ENCODE peak calls at places on chromosomes 1 and 21, in four cellular contexts. I is CD8-positive, alpha-beta T cell; J is progenitor cell of endocrine pancreas; G is B cell. X is an unnamed sample.

GRCh38 chr1:67675800-67676199 is 9.2 kb upstream of the GADD45A start:
- DNase-seq in J (no peak), G (no peak), I (no peak), X (no peak)

GRCh38 chr21:18384771-18385170 is 18.8 kb downstream of the TMPRSS15 start:
- DNase-seq in G (peak), J (no peak), I (no peak), X (no peak)

GRCh38 chr1:216223521-216223920 is 199.7 kb downstream of the USH2A start:
- DNase-seq in I (no peak), J (no peak), G (no peak), X (no peak)

GRCh38 chr1:10599194-10599861 is 124.6 kb downstream of the PEX14 start:
- DNase-seq in G (no peak), J (no peak), I (no peak), X (no peak)

GRCh38 chr1:222777977-222778376 is 36.9 kb upstream of the DISP1 start:
- DNase-seq in G (no peak), I (no peak), J (no peak), X (no peak)

GRCh38 chr1:218772575-218772974 is 401.1 kb upstream of the LYPLAL1 start:
- DNase-seq in G (no peak), J (no peak), I (no peak), X (no peak)

GRCh38 chr1:183862967-183863366 is 58.0 kb downstream of the RGL1 start:
- DNase-seq in G (no peak), J (no peak), I (no peak), X (no peak)

GRCh38 chr1:209620484-209620879 is 31.7 kb downstream of the LAMB3 start:
- DNase-seq in G (no peak), J (no peak), I (no peak), X (no peak)

GRCh38 chr1:88773540-88774150 is 89.6 kb downstream of the PKN2 start:
- DNase-seq in I (no peak), G (no peak), J (no peak), X (no peak)

GRCh38 chr1:184875218-184875617 is 99.1 kb downstream of the NIBAN1 start:
- DNase-seq in I (no peak), J (no peak), G (no peak), X (no peak)

GRCh38 chr1:236853916-236854601 is 59.0 kb downstream of the MTR start:
- DNase-seq in G (no peak), J (no peak), I (no peak), X (no peak)

GRCh38 chr1:61956012-61956645 is 213.8 kb downstream of the PATJ start:
- DNase-seq in I (no peak), G (no peak), J (no peak), X (no peak)

GRCh38 chr1:180173952-180174351 is 19.3 kb downstream of the QSOX1 start:
- DNase-seq in G (no peak), I (no peak), J (no peak), X (no peak)

GRCh38 chr1:57350619-57351018 is 73.2 kb downstream of the DAB1 start:
- DNase-seq in J (no peak), I (no peak), G (no peak), X (no peak)

GRCh38 chr1:85274969-85275453 is 1.4 kb downstream of the BCL10 start:
- DNase-seq in J (no peak), G (no peak), I (no peak), X (no peak)

GRCh38 chr21:38151021-38151645 is 105.7 kb upstream of the KCNJ15 start:
- DNase-seq in G (no peak), I (no peak), J (no peak), X (no peak)
- TF ChIP-seq CTCF in G (no peak), I (no peak), J (no peak), X (no peak)

GRCh38 chr1:232322162-232322734 is 307.7 kb downstream of the SIPA1L2 start:
- DNase-seq in G (no peak), I (no peak), J (no peak), X (no peak)
- TF ChIP-seq CTCF in G (no peak), I (no peak), J (no peak), X (no peak)

DNA sequence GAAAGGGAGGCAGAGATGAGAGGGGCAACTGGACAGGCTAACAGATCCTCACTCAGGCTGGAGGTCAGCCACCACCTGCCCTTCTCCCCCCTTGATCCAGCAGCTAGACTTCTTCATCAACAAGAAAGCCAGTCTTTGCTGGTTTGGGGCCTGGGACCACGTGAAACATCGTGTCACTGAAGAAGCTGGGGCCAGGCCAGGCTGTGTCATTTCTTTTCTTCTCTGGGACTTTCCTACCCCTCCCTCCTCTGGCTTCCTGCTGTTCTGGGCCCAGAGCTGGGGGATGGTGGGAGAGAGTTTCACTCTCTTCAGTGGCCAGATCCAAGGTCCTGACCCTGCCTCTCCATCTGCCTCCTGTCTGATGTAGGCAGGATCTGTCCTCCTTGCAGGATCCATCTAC is 18.1 kb upstream of the SLC26A9 start:
- DNase-seq in I (no peak), J (no peak), G (no peak), X (no peak)
- TF ChIP-seq CTCF in I (no peak), J (no peak), G (no peak), X (no peak)

GRCh38 chr1:53266038-53266437 is 27.7 kb upstream of the MAGOH start:
- DNase-seq in G (no peak), J (no peak), I (no peak), X (no peak)
- TF ChIP-seq CTCF in G (no peak), J (peak), I (no peak), X (no peak)

DNA sequence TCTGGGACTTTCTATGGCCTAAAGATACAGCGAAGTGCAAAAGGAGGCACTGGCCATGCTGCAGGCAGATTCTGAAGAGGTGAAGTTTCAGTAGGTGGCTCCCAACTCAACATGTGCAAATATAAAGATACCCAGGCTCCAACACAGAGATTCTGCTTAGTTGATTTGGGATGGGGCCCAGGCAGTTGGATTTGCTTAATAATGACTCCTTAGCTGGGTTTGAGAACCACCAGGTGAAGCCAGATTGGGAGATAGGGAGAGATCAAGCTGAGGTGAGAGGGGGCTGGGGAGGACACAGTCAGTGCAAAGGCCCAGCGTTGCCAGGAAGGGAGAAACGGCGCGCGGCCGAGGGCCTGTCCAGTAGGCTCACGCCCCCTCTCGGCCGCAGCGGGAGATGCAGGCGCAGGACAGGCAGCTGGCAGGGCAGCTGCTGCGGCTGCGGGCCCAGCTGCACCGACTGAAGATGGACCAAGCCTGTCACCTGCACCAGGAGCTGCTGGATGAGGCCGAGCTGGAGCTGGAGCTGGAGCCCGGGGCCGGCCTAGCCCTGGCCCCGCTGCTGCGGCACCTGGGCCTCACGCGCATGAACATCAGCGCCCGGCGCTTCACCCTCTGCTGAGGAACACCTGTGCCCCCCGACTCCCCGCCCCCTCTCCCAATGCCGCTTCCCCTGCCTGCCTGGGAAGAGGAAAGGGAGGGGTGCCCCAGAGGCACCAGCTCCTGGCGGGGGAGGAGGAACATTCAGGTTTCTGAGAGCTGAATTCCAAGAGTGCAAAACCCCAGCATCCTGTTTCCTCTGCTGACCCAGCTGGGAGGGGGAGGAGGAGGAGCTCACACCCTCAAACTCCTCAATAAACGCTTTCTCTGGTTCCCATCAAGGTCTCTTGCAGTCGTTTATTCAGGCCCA is 1.2 kb downstream of the FAM167B start:
- DNase-seq in G (peak), I (peak), J (peak), X (peak)
- TF ChIP-seq CTCF in G (peak), I (peak), J (peak), X (peak)

GRCh38 chr1:107914144-107914543 is 50.8 kb downstream of the VAV3 start:
- DNase-seq in I (no peak), G (no peak), J (no peak), X (no peak)
- TF ChIP-seq CTCF in I (no peak), G (no peak), J (no peak), X (no peak)

DNA sequence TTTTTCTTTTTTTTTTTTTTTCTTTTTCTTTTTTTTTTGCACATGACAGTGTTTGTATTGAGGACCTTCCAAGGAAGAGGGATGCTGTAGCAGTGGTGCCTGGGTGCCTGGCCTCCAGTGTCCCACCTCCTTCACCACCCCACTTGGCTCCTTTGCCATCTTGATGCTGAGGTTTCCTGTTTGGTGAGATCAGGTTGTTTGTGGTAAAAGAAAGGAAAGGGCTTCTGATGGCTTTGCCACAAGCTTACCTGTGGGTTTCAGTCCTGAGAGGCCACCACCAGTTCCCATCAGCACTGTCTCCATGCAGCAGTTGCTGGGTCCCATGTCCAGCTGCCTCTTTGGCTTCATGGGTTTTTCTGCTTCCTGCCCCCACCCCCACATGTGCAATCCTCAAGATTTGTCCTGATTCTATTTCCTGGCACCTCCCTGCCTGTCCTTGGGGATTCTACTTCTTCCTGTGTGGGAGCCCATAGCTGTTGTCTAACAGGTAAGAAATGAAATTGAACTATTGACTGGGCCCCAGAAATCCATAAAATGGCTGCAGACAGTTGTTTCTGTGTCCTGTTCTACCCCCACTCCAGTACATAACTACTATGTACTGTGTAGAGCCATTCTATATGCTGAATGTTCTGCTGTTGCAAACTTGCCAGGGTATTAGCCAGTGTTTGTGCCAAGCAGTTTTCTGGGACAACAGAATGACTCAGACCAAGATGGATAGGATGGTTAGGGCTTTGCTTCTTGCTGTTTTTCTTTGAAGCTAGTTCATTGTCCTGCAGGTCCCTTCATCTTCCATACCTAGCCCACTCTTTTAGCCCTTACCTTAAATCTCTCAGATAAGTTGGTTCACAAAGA is 4.2 kb upstream of the CCDC28B start:
- DNase-seq in I (no peak), J (no peak), G (no peak), X (no peak)
- TF ChIP-seq CTCF in I (no peak), J (no peak), G (no peak), X (no peak)

X was measured in natural killer cell.